ENCODE peak calls at places on chromosomes 4 and X, in six cellular contexts. H is NCI-H1417; I is activated T-helper 9 cell treated with anti-CD3 and anti-CD28 coated beads, Interleukin-2, amount 50 U/mL, for 16 hours; P is GM12864; Q is activated gamma-delta T cell treated with Interleukin-2 at 50 U/mL for 16 hours; S is neural crest cell. B is an unnamed sample.

GRCh38 chrX:108087792-108088191 is 3.5 kb downstream of the PSMD10 start:
- DNase-seq in H (no peak), I (no peak), P (no peak), Q (no peak), S (no peak), B (no peak)

GRCh38 chr4:57865264-57865663 is 755.1 kb upstream of the IGFBP7 start:
- DNase-seq in H (no peak), I (no peak), P (peak; percentile 2), Q (no peak), S (no peak), B (no peak)

GRCh38 chrX:110992611-110993010 is 103.4 kb upstream of the PAK3 start:
- DNase-seq in H (peak; percentile 25), I (peak; percentile 2), P (no peak), Q (no peak), S (peak; percentile 9), B (peak; percentile 57)

GRCh38 chr4:68732653-68733466 is 62.4 kb upstream of the UGT2B15 start:
- DNase-seq in H (no peak), I (no peak), P (no peak), Q (no peak), S (no peak), B (no peak)

GRCh38 chrX:128518508-128518907 is 466.3 kb upstream of the ACTRT1 start:
- DNase-seq in H (peak; percentile 20), I (no peak), P (no peak), Q (no peak), S (no peak), B (peak; percentile 18)

GRCh38 chr4:151099226-151099975 is at the start of gene RPS3A:
- DNase-seq in H (peak; percentile 97), I (peak; percentile 97), P (peak; percentile 97), Q (peak; percentile 97), S (peak; percentile 98), B (peak; percentile 96)

GRCh38 chr4:83115000-83115399 is 471 bp upstream of the PLAC8 start:
- DNase-seq in H (no peak), I (no peak), P (no peak), Q (no peak), S (no peak), B (no peak)

GRCh38 chrX:40003071-40003981 is 94.4 kb downstream of the BCOR start:
- DNase-seq in H (no peak), I (no peak), P (no peak), Q (no peak), S (no peak), B (no peak)

GRCh38 chrX:22124098-22124497 is 92.0 kb downstream of the PHEX start:
- DNase-seq in H (no peak), I (no peak), P (no peak), Q (no peak), S (no peak), B (no peak)

GRCh38 chr4:152784490-152785195 is 4.9 kb downstream of the ARFIP1 start:
- DNase-seq in H (peak; percentile 5), I (no peak), P (no peak), Q (no peak), S (no peak), B (peak; percentile 5)

GRCh38 chr4:15672096-15672495 is 9.5 kb upstream of the FAM200B start:
- DNase-seq in H (no peak), I (no peak), P (no peak), Q (no peak), S (no peak), B (no peak)

GRCh38 chr4:183284965-183285364 is 35.1 kb downstream of the CLDN22 start:
- DNase-seq in H (no peak), I (no peak), P (no peak), Q (no peak), S (no peak), B (no peak)

GRCh38 chr4:122762520-122762919 is 30.0 kb downstream of the BBS12 start:
- DNase-seq in H (no peak), I (no peak), P (no peak), Q (peak; percentile 8), S (no peak), B (no peak)

GRCh38 chr4:8771258-8771590 is 100.4 kb downstream of the HMX1 start:
- DNase-seq in H (no peak), I (no peak), P (no peak), Q (no peak), S (no peak), B (no peak)

GRCh38 chrX:30865020-30865419 is 24.0 kb downstream of the TAB3 start:
- DNase-seq in H (no peak), I (no peak), P (no peak), Q (no peak), S (no peak), B (no peak)

GRCh38 chr4:151276787-151277557 is at the start of gene PRSS48:
- DNase-seq in H (peak; percentile 25), I (no peak), P (no peak), Q (no peak), S (peak; percentile 63), B (peak; percentile 35)

GRCh38 chrX:4682637-4683036 is 969.2 kb upstream of the PRKX start:
- DNase-seq in H (no peak), I (no peak), P (no peak), Q (no peak), S (no peak), B (no peak)

GRCh38 chr4:39469429-39470077 is 10.7 kb downstream of the LIAS start:
- DNase-seq in H (peak; percentile 29), I (no peak), P (peak; percentile 65), Q (no peak), S (peak; percentile 24), B (peak; percentile 36)

GRCh38 chr4:94341468-94341867 is 1.2 kb downstream of the HPGDS start:
- DNase-seq in H (no peak), I (no peak), P (no peak), Q (no peak), S (no peak), B (no peak)

GRCh38 chr4:39699676-39700409 is 1.9 kb downstream of the UBE2K start:
- DNase-seq in H (no peak), I (no peak), P (no peak), Q (no peak), S (no peak), B (no peak)